ENCODE peak calls at places on chromosomes 2 and 18, in eight cellular contexts. A, U, F, C, N, I, E and P are unnamed samples.

GRCh38 chr18:48799724-48800315 is 150.9 kb downstream of the SMAD7 start:
- DNase-seq in I (no peak), C (no peak), N (no peak), A (no peak), E (no peak), F (no peak), U (no peak), P (no peak)

GRCh38 chr2:58731488-58731869 is 490.4 kb upstream of the FANCL start:
- DNase-seq in N (no peak), I (no peak), F (no peak), E (no peak), C (no peak), U (no peak), A (no peak), P (no peak)

GRCh38 chr18:49664086-49664890 is 102.4 kb downstream of the LIPG start:
- DNase-seq in N (no peak), E (peak; percentile 77), C (no peak), A (no peak), F (no peak), I (no peak), U (peak; percentile 37), P (no peak)

GRCh38 chr18:23453657-23454011 is 547 bp downstream of the RIOK3 start:
- DNase-seq in I (peak; percentile 45), N (no peak), E (no peak), A (no peak), F (peak; percentile 69), C (peak; percentile 31), U (peak; percentile 56), P (no peak)

GRCh38 chr18:62486290-62486964 is 36.4 kb upstream of the ZCCHC2 start:
- DNase-seq in U (peak; percentile 15), F (peak; percentile 16), C (peak; percentile 27), E (no peak), I (peak; percentile 69), N (no peak), A (no peak), P (peak; percentile 45)

GRCh38 chr18:13183359-13183758 is 35.2 kb upstream of the LDLRAD4 start:
- DNase-seq in A (no peak), N (no peak), F (no peak), C (no peak), E (no peak), I (no peak), U (peak; percentile 48), P (no peak)

GRCh38 chr2:95052301-95052700 is 26.8 kb downstream of the MAL start:
- DNase-seq in U (no peak), C (no peak), A (no peak), N (no peak), F (no peak), I (no peak), E (no peak), P (no peak)

GRCh38 chr2:238636269-238637073 is 209.7 kb downstream of the ASB1 start:
- DNase-seq in N (no peak), I (no peak), E (no peak), A (no peak), U (no peak), F (peak; percentile 40), C (no peak), P (no peak)

GRCh38 chr2:212811036-212811805 is 272.6 kb upstream of the ERBB4 start:
- DNase-seq in N (no peak), E (no peak), F (peak; percentile 73), C (no peak), U (peak; percentile 44), I (no peak), A (no peak), P (no peak)

GRCh38 chr18:21112140-21112473 is 494 bp upstream of the ROCK1 start:
- DNase-seq in C (no peak), N (no peak), F (no peak), A (no peak), U (no peak), I (no peak), E (peak; percentile 79), P (no peak)

GRCh38 chr2:182103531-182103930 is 117.9 kb downstream of the PPP1R1C start:
- DNase-seq in A (no peak), N (no peak), C (no peak), E (no peak), I (no peak), U (no peak), F (no peak), P (no peak)

GRCh38 chr2:230915297-230915696 is 9.7 kb downstream of the GPR55 start:
- DNase-seq in U (no peak), F (no peak), I (no peak), A (no peak), C (no peak), N (peak; percentile 2), E (no peak), P (no peak)

GRCh38 chr18:12377556-12378553 is 828 bp upstream of the AFG3L2 start:
- DNase-seq in U (no peak), F (no peak), N (no peak), E (no peak), A (no peak), I (no peak), C (no peak), P (no peak)

GRCh38 chr18:67425724-67426123 is 90.8 kb downstream of the DSEL start:
- DNase-seq in F (peak; percentile 98), N (no peak), C (peak; percentile 45), A (no peak), E (no peak), I (no peak), U (peak; percentile 78), P (no peak)

GRCh38 chr2:207241198-207241597 is 75.5 kb upstream of the KLF7 start:
- DNase-seq in E (no peak), C (no peak), A (no peak), F (peak; percentile 32), I (no peak), N (no peak), U (no peak), P (no peak)

GRCh38 chr2:200765995-200766660 is 45.6 kb upstream of the BZW1 start:
- DNase-seq in C (peak; percentile 40), F (peak; percentile 34), N (no peak), E (no peak), I (no peak), A (no peak), U (no peak), P (no peak)

GRCh38 chr2:68796306-68796905 is 61.8 kb downstream of the ARHGAP25 start:
- DNase-seq in N (no peak), E (no peak), A (no peak), F (peak; percentile 18), I (no peak), U (peak; percentile 10), C (no peak), P (no peak)

GRCh38 chr18:323253-323622 is 55.4 kb upstream of the THOC1 start:
- DNase-seq in U (peak; percentile 42), C (peak; percentile 3), I (no peak), A (no peak), F (peak; percentile 38), N (no peak), E (no peak), P (no peak)

DNA sequence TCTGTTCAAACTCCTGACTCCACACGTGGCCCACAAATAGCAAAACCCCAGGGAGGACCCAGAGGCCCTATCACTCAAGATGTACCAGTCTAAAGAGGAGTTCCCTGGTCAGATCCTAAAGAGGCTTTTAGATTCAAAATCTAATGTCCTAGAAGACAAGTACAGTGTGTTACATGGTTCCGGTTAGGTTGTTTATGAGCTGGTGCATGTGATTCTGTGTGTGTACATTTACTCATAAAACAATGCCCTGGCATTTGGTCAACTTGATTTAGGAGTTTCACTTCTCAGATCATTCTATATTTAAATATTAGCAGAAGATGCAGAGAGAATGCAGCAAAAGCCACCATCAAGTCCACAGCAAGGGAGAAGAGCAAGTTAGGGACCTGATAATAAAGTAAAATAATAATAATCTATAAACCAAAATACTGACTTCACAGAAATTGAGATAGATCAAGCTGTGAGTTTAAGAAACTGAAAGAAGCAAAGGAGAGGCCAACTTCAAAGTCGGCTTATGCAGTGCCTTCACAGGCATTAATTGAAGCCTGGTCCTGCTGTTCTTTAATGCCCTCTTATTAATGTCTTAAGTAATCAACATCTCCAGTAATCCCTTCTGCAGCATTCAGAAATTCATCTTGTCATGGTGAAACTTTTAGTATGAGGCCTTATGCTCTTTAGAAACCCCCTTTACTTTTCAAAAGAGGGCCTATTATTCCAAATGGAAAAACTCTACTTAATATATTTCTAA is 4.2 kb upstream of the AP1S3 start:
- DNase-seq in E (no peak), A (no peak), I (no peak), F (no peak), N (no peak), U (no peak), C (no peak), P (no peak)
- H3K4me3 ChIP-seq in E (no peak overlapping the region), A (no peak overlapping the region), I (no peak overlapping the region), F (no peak overlapping the region), N (no peak overlapping the region), U (no peak overlapping the region), C (no peak overlapping the region), P (no peak overlapping the region)

DNA sequence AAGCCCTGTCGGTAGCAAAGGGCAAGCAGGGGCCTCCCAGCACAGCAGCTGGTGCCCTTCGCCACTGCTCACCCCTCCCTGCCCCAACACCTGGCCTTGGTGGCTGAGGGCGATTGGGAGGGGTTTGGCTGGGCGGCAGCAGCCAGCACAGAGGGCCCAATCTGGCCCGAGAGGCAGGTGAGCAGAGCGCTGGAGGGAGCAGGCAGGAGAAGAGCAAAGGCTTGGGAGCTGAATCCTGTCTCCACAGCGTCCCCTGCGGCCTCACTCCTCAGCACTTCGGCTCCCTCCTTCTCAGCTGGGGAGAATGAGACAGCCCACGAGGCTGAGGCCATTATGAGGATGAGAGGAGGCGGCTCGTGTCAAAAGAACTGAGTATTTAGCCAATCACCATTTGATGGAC is 74.9 kb upstream of the TAF1B start:
- DNase-seq in I (peak; percentile 87), U (no peak), F (no peak), E (peak; percentile 66), A (no peak), C (no peak), N (no peak), P (no peak)
- TF ChIP-seq CTCF in I (peak; percentile 20), U (no peak), F (peak; percentile 37), E (no peak), A (no peak), C (no peak), N (no peak), P (no peak)

GRCh38 chr18:8800041-8800441 is 94.7 kb downstream of the MTCL1 start:
- DNase-seq in U (peak; percentile 21), C (no peak), I (peak; percentile 82), A (no peak), F (peak; percentile 89), N (no peak), E (no peak), P (no peak)
- H3K4me1 ChIP-seq in U (peaks cover 16% of the 10 kb centered on the region), C (peaks cover 97% of the 10 kb centered on the region), I (peaks cover 58% of the 10 kb centered on the region), A (peaks cover 8% of the 10 kb centered on the region), F (peaks cover 44% of the 10 kb centered on the region), N (peaks cover 26% of the 10 kb centered on the region), E (peaks cover 8% of the 10 kb centered on the region), P (no peaks in the 10 kb centered on the region)

DNA sequence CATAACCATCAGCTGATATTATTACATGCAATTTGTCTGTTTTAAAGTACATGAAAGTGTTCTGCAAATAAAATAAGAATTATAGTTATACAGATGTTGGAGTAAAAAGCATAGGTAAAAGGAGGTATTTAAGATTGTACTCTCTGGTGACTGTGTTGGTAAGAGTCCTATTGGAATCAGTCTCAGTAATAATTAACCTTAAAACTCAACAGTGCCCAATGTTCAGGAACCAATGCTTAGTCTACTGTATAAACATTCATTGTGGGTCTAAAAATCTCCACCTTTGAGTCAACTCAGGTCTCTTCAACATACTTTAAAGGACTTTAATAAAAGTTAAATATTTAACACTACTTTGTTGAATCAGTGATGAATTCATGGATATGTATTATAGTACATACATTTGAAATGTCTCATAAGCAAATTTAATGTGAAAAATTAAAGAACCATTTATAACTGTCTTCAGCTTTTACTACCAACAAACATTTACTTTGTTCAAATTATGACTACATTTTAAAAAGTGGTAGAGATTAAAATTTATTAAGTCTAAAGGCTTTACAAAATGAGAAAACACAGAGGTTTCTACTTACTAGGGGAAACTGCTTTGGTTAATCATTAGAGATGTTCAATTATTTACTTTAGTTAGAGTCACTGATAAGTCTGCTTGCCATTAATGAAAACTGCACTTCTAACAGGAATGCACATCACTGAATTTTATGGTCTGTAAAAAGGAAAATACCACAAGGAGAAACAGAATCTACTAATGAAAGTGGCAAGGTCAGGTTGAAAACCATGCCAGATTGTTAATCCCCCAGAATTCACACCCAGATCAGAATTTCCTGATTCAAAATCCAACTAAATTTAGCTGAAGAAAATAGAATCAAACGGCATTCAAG is 90.2 kb upstream of the GRB14 start:
- DNase-seq in A (no peak), I (no peak), E (no peak), C (peak; percentile 91), U (no peak), N (no peak), F (no peak), P (no peak)
- H3K4me3 ChIP-seq in A (no peak overlapping the region), I (no peak overlapping the region), E (no peak overlapping the region), C (peak overlapping the region; percentile 20), U (no peak overlapping the region), N (no peak overlapping the region), F (no peak overlapping the region), P (no peak overlapping the region)